ENCODE peak calls at places on chromosome 11, in six cellular contexts. S is activated T-helper 1 cell treated with anti-CD3 and anti-CD28 coated beads, Interleukin-12 subunit alpha, Interleukin-12 subunit beta, Interleukin-2, Interleukin-4 antibody, amounts not matched to agents 30 ng/mL and 10 ng/mL and 1 ng/mL, durations not matched to agents 14 hours and 24 hours and 36 hours; Z is HuH-7.5; X is ovary; U is stimulated activated CD4-positive, alpha-beta T cell treated with anti-CD3 and anti-CD28 coated beads, Interleukin-1b, Interleukin-23, amount 100 ng/mL, for 24 hours; T is HS-5. B is an unnamed sample.

GRCh38 chr11:34825670-34826383 is 90.4 kb downstream of the APIP start:
- DNase-seq in X (no peak), S (no peak), Z (no peak), T (no peak), U (no peak), B (no peak)

GRCh38 chr11:73227571-73228211 is 9.6 kb downstream of the P2RY2 start:
- DNase-seq in T (no peak), Z (peak; percentile 52), U (no peak), S (no peak), X (no peak), B (no peak)

GRCh38 chr11:11810764-11811726 is 30.7 kb upstream of the USP47 start:
- DNase-seq in X (no peak), Z (no peak), S (no peak), U (no peak), T (no peak), B (no peak)

GRCh38 chr11:797300-798092 is 585 bp downstream of the SLC25A22 start:
- DNase-seq in T (no peak), S (peak; percentile 68), U (peak; percentile 67), X (peak; percentile 83), Z (peak; percentile 89), B (peak; percentile 53)

GRCh38 chr11:58567889-58568512 is 7.7 kb downstream of the LPXN start:
- DNase-seq in U (peak; percentile 53), S (peak; percentile 53), T (no peak), Z (peak; percentile 10), X (peak; percentile 30), B (no peak)

GRCh38 chr11:74437441-74437840 is 29.9 kb downstream of the KCNE3 start:
- DNase-seq in T (no peak), X (no peak), U (no peak), S (no peak), Z (no peak), B (no peak)

GRCh38 chr11:111540114-111540920 is at the start of gene LAYN:
- DNase-seq in T (no peak), S (peak; percentile 24), X (peak; percentile 71), Z (no peak), U (no peak), B (no peak)

GRCh38 chr11:96187779-96188624 is 155.0 kb downstream of the MAML2 start:
- DNase-seq in T (peak; percentile 64), Z (no peak), S (no peak), U (no peak), X (peak; percentile 30), B (peak; percentile 73)

GRCh38 chr11:134938212-134938611 is 526.2 kb upstream of the B3GAT1 start:
- DNase-seq in U (no peak), X (no peak), T (no peak), S (no peak), Z (no peak), B (no peak)